ENCODE peak calls at places on chromosomes 4 and X, in six cellular contexts. T, O, Q, K, C and J are unnamed samples.

GRCh38 chr4:26746742-26747351 is 113.8 kb upstream of the STIM2 start:
- DNase-seq in K (no peak), C (no peak), O (no peak), Q (no peak), T (no peak), J (no peak)

GRCh38 chrX:150587585-150588503 is 19.4 kb downstream of the MTM1 start:
- DNase-seq in Q (no peak), C (peak; percentile 27), O (no peak), T (no peak), K (peak; percentile 28), J (peak; percentile 19)

GRCh38 chr4:11720292-11720691 is 291.6 kb upstream of the HS3ST1 start:
- DNase-seq in K (no peak), C (no peak), Q (peak; percentile 71), T (peak; percentile 67), O (peak; percentile 55), J (peak; percentile 33)

GRCh38 chr4:174874898-174875297 is 43.3 kb upstream of the ADAM29 start:
- DNase-seq in T (no peak), C (no peak), K (no peak), O (no peak), Q (no peak), J (no peak)

GRCh38 chrX:40207626-40208025 is 109.9 kb upstream of the BCOR start:
- DNase-seq in K (no peak), Q (no peak), C (no peak), O (no peak), T (peak; percentile 19), J (no peak)

GRCh38 chr4:76767983-76768382 is 130.0 kb downstream of the SOWAHB start:
- DNase-seq in O (no peak), Q (no peak), K (no peak), C (no peak), T (peak; percentile 70), J (no peak)

GRCh38 chr4:177427097-177427665 is 15.1 kb downstream of the AGA start:
- DNase-seq in Q (peak; percentile 21), O (no peak), T (peak; percentile 75), C (no peak), K (no peak), J (no peak)

GRCh38 chr4:111689731-111690130 is 455.5 kb upstream of the FAM241A start:
- DNase-seq in C (no peak), K (no peak), O (no peak), T (peak; percentile 10), Q (no peak), J (no peak)

GRCh38 chrX:42746606-42747005 is 31.4 kb downstream of the PPP1R2C start:
- DNase-seq in O (no peak), T (peak; percentile 38), C (no peak), K (no peak), Q (peak; percentile 19), J (no peak)

GRCh38 chr4:68368566-68369473 is 18.9 kb upstream of the YTHDC1 start:
- DNase-seq in T (peak; percentile 69), O (peak; percentile 74), Q (no peak), C (no peak), K (no peak), J (no peak)

GRCh38 chr4:150310159-150310895 is 232.1 kb downstream of the DCLK2 start:
- DNase-seq in K (no peak), O (no peak), C (no peak), T (peak; percentile 68), Q (no peak), J (no peak)

GRCh38 chr4:24640433-24640832 is 56.1 kb upstream of the DHX15 start:
- DNase-seq in T (no peak), Q (no peak), O (no peak), C (no peak), K (no peak), J (no peak)

GRCh38 chr4:81499840-81500239 is 28.1 kb upstream of the RASGEF1B start:
- DNase-seq in O (no peak), K (no peak), Q (no peak), C (no peak), T (no peak), J (peak; percentile 25)

GRCh38 chr4:177494791-177495190 is 52.6 kb upstream of the AGA start:
- DNase-seq in T (no peak), O (no peak), C (no peak), K (no peak), Q (no peak), J (no peak)

GRCh38 chr4:38313175-38313574 is 350.8 kb upstream of the KLF3 start:
- DNase-seq in Q (no peak), O (no peak), K (no peak), C (no peak), T (no peak), J (no peak)

GRCh38 chr4:37885496-37885895 is 5.4 kb upstream of the TBC1D1 start:
- DNase-seq in O (no peak), Q (peak; percentile 32), T (peak; percentile 43), K (no peak), C (no peak), J (no peak)

GRCh38 chrX:28628101-28628500 is 40.9 kb downstream of the IL1RAPL1 start:
- DNase-seq in Q (peak; percentile 31), T (no peak), C (no peak), K (no peak), O (no peak), J (no peak)

GRCh38 chrX:101287402-101287801 is 3.7 kb downstream of the TAF7L start:
- DNase-seq in T (peak; percentile 52), K (peak; percentile 11), Q (peak; percentile 42), O (peak; percentile 21), C (no peak), J (peak; percentile 11)

GRCh38 chr4:156336516-156336915 is 382.9 kb upstream of the CTSO start:
- DNase-seq in O (peak; percentile 63), C (no peak), K (no peak), T (no peak), Q (no peak), J (no peak)

GRCh38 chr4:79673898-79674297 is 265.9 kb upstream of the GK2 start:
- DNase-seq in K (no peak), Q (no peak), T (no peak), O (no peak), C (no peak), J (no peak)